ENCODE peak calls at places on chromosomes 2 and 18, in six cellular contexts. One of them, this sample, is unnamed.

GRCh38 chr2:132581917-132582316 is 88.1 kb downstream of the LYPD1 start:
- DNase-seq in C1 segment of cervical spinal cord: no peak
- DNase-seq in choroid plexus epithelial cell: no peak
- DNase-seq in NCI-H1092 treated with DMSO at 0.1 percent for 48 hours: peak
- DNase-seq in ACHN: no peak
- DNase-seq in tibial artery: no peak
- DNase-seq in this sample: peak

GRCh38 chr2:191043438-191043837 is 29.5 kb upstream of the STAT1 start:
- DNase-seq in NCI-H1092 treated with DMSO at 0.1 percent for 48 hours: no peak
- DNase-seq in ACHN: no peak
- DNase-seq in choroid plexus epithelial cell: peak
- DNase-seq in tibial artery: no peak
- DNase-seq in C1 segment of cervical spinal cord: no peak
- DNase-seq in this sample: no peak

GRCh38 chr2:199495147-199495546 is 37.4 kb upstream of the SATB2 start:
- DNase-seq in ACHN: no peak
- DNase-seq in C1 segment of cervical spinal cord: no peak
- DNase-seq in choroid plexus epithelial cell: no peak
- DNase-seq in tibial artery: no peak
- DNase-seq in NCI-H1092 treated with DMSO at 0.1 percent for 48 hours: no peak
- DNase-seq in this sample: no peak

GRCh38 chr2:176079285-176079830 is 4.4 kb downstream of the EVX2 start:
- DNase-seq in C1 segment of cervical spinal cord: no peak
- DNase-seq in NCI-H1092 treated with DMSO at 0.1 percent for 48 hours: no peak
- DNase-seq in ACHN: no peak
- DNase-seq in choroid plexus epithelial cell: no peak
- DNase-seq in tibial artery: no peak
- DNase-seq in this sample: no peak

GRCh38 chr18:69628774-69629359 is 228.2 kb downstream of the DOK6 start:
- DNase-seq in NCI-H1092 treated with DMSO at 0.1 percent for 48 hours: peak
- DNase-seq in tibial artery: no peak
- DNase-seq in ACHN: no peak
- DNase-seq in C1 segment of cervical spinal cord: no peak
- DNase-seq in choroid plexus epithelial cell: no peak
- DNase-seq in this sample: no peak

GRCh38 chr2:170498559-170498958 is 216.6 kb upstream of the SP5 start:
- DNase-seq in choroid plexus epithelial cell: no peak
- DNase-seq in tibial artery: no peak
- DNase-seq in NCI-H1092 treated with DMSO at 0.1 percent for 48 hours: peak
- DNase-seq in C1 segment of cervical spinal cord: no peak
- DNase-seq in ACHN: no peak
- DNase-seq in this sample: no peak

GRCh38 chr18:13834501-13835015 is 10.6 kb downstream of the MC5R start:
- DNase-seq in NCI-H1092 treated with DMSO at 0.1 percent for 48 hours: no peak
- DNase-seq in C1 segment of cervical spinal cord: no peak
- DNase-seq in choroid plexus epithelial cell: no peak
- DNase-seq in tibial artery: no peak
- DNase-seq in ACHN: no peak
- DNase-seq in this sample: no peak

GRCh38 chr18:8619835-8620577 is 10.8 kb downstream of the RAB12 start:
- DNase-seq in choroid plexus epithelial cell: no peak
- DNase-seq in tibial artery: no peak
- DNase-seq in NCI-H1092 treated with DMSO at 0.1 percent for 48 hours: no peak
- DNase-seq in ACHN: no peak
- DNase-seq in C1 segment of cervical spinal cord: no peak
- DNase-seq in this sample: no peak

GRCh38 chr2:111659361-111660281 is 224.4 kb downstream of the ANAPC1 start:
- DNase-seq in NCI-H1092 treated with DMSO at 0.1 percent for 48 hours: no peak
- DNase-seq in C1 segment of cervical spinal cord: no peak
- DNase-seq in ACHN: peak
- DNase-seq in choroid plexus epithelial cell: peak
- DNase-seq in tibial artery: peak
- DNase-seq in this sample: peak

GRCh38 chr2:74001121-74001520 is 16.4 kb downstream of the TET3 start:
- DNase-seq in ACHN: no peak
- DNase-seq in tibial artery: peak
- DNase-seq in NCI-H1092 treated with DMSO at 0.1 percent for 48 hours: no peak
- DNase-seq in choroid plexus epithelial cell: no peak
- DNase-seq in C1 segment of cervical spinal cord: no peak
- DNase-seq in this sample: no peak

GRCh38 chr2:26954135-26954534 is 16.3 kb upstream of the MAPRE3 start:
- DNase-seq in NCI-H1092 treated with DMSO at 0.1 percent for 48 hours: no peak
- DNase-seq in tibial artery: no peak
- DNase-seq in ACHN: no peak
- DNase-seq in C1 segment of cervical spinal cord: no peak
- DNase-seq in choroid plexus epithelial cell: no peak
- DNase-seq in this sample: no peak

GRCh38 chr2:44930274-44930826 is 11.2 kb upstream of the SIX3 start:
- DNase-seq in tibial artery: peak
- DNase-seq in choroid plexus epithelial cell: no peak
- DNase-seq in ACHN: no peak
- DNase-seq in NCI-H1092 treated with DMSO at 0.1 percent for 48 hours: no peak
- DNase-seq in C1 segment of cervical spinal cord: no peak
- DNase-seq in this sample: no peak

GRCh38 chr2:98777076-98777475 is 46.1 kb upstream of the MGAT4A start:
- DNase-seq in ACHN: no peak
- DNase-seq in NCI-H1092 treated with DMSO at 0.1 percent for 48 hours: no peak
- DNase-seq in C1 segment of cervical spinal cord: no peak
- DNase-seq in tibial artery: no peak
- DNase-seq in choroid plexus epithelial cell: no peak
- DNase-seq in this sample: no peak

GRCh38 chr2:124080281-124081153 is 55.4 kb downstream of the CNTNAP5 start:
- DNase-seq in tibial artery: no peak
- DNase-seq in NCI-H1092 treated with DMSO at 0.1 percent for 48 hours: no peak
- DNase-seq in ACHN: no peak
- DNase-seq in choroid plexus epithelial cell: no peak
- DNase-seq in C1 segment of cervical spinal cord: no peak
- DNase-seq in this sample: no peak

GRCh38 chr2:150674283-150674682 is 186.8 kb upstream of the RND3 start:
- DNase-seq in NCI-H1092 treated with DMSO at 0.1 percent for 48 hours: no peak
- DNase-seq in ACHN: no peak
- DNase-seq in tibial artery: no peak
- DNase-seq in C1 segment of cervical spinal cord: no peak
- DNase-seq in choroid plexus epithelial cell: no peak
- DNase-seq in this sample: no peak

GRCh38 chr2:106990307-106990706 is 104.3 kb upstream of the ST6GAL2 start:
- DNase-seq in choroid plexus epithelial cell: peak
- DNase-seq in C1 segment of cervical spinal cord: no peak
- DNase-seq in tibial artery: no peak
- DNase-seq in NCI-H1092 treated with DMSO at 0.1 percent for 48 hours: no peak
- DNase-seq in ACHN: no peak
- DNase-seq in this sample: no peak